ENCODE peak calls at places on chromosome 3, in ten cellular contexts. I is small intestine; P is dorsolateral prefrontal cortex; K is tibial artery; M is CD4-positive, CD25-positive, alpha-beta regulatory T cell; H is heart right ventricle; V is heart left ventricle; T is thyroid gland; S is PC-9; D is caudate nucleus. E is an unnamed sample.

GRCh38 chr3:48467110-48467454 is 20.5 kb downstream of the ATRIP start:
- DNase-seq in D (no peak), K (no peak), M (no peak), T (no peak), P (no peak), S (no peak), I (no peak), H (no peak), V (no peak), E (no peak)

GRCh38 chr3:18090377-18090776 is 334.8 kb downstream of the SATB1 start:
- DNase-seq in D (no peak), M (no peak), V (no peak), S (no peak), T (no peak), H (no peak), K (no peak), P (no peak), I (no peak), E (no peak)

GRCh38 chr3:101252307-101252706 is 68.1 kb downstream of the IMPG2 start:
- DNase-seq in K (no peak), H (no peak), D (no peak), S (no peak), T (no peak), P (no peak), V (no peak), I (no peak), M (no peak), E (no peak)

GRCh38 chr3:114115151-114115550 is 58.6 kb downstream of the QTRT2 start:
- DNase-seq in V (no peak), T (no peak), K (no peak), I (no peak), M (no peak), S (no peak), P (no peak), H (no peak), D (no peak), E (no peak)

GRCh38 chr3:124263168-124263567 is 271.2 kb upstream of the ROPN1 start:
- DNase-seq in D (no peak), S (peak), V (no peak), H (no peak), P (no peak), T (no peak), M (no peak), K (no peak), I (no peak), E (no peak)

GRCh38 chr3:186691676-186692075 is 25.5 kb upstream of the KNG1 start:
- DNase-seq in K (no peak), V (no peak), I (no peak), D (no peak), H (no peak), P (no peak), T (no peak), S (no peak), M (no peak), E (no peak)

GRCh38 chr3:54870423-54870822 is 57.4 kb downstream of the LRTM1 start:
- DNase-seq in M (no peak), K (no peak), V (no peak), I (peak), H (no peak), S (peak), T (no peak), D (no peak), P (no peak), E (no peak)

GRCh38 chr3:195100903-195101591 is 169.9 kb downstream of the XXYLT1 start:
- DNase-seq in P (no peak), T (peak), K (peak), I (no peak), V (peak), S (no peak), M (no peak), D (no peak), H (peak), E (no peak)

GRCh38 chr3:159852821-159853505 is 135.7 kb upstream of the IL12A start:
- DNase-seq in V (peak), K (peak), P (no peak), T (peak), H (peak), S (peak), M (no peak), D (no peak), I (no peak), E (peak)

GRCh38 chr3:60000311-60001105 is 950.7 kb upstream of the CFAP20DC start:
- DNase-seq in I (no peak), V (no peak), P (no peak), K (no peak), M (no peak), H (no peak), S (no peak), T (no peak), D (no peak), E (no peak)

GRCh38 chr3:195224156-195224979 is 46.6 kb downstream of the XXYLT1 start:
- DNase-seq in T (no peak), V (no peak), D (no peak), M (no peak), I (no peak), K (peak), H (no peak), S (no peak), P (peak), E (no peak)

GRCh38 chr3:141793476-141794260 is 30.5 kb downstream of the GRK7 start:
- DNase-seq in K (no peak), D (no peak), H (no peak), S (no peak), T (no peak), V (no peak), P (no peak), I (no peak), M (no peak), E (no peak)

GRCh38 chr3:61531528-61531927 is 29.8 kb upstream of the PTPRG start:
- DNase-seq in M (no peak), S (no peak), I (no peak), V (no peak), H (no peak), K (no peak), P (no peak), T (no peak), D (no peak), E (no peak)

GRCh38 chr3:142237891-142238290 is 12.5 kb upstream of the GK5 start:
- DNase-seq in I (no peak), K (no peak), P (no peak), S (no peak), V (no peak), H (no peak), D (no peak), T (no peak), M (no peak), E (no peak)

GRCh38 chr3:149258298-149258697 is 36.7 kb upstream of the CP start:
- DNase-seq in K (no peak), I (no peak), S (no peak), V (peak), M (no peak), H (peak), D (no peak), T (no peak), P (no peak), E (no peak)

GRCh38 chr3:104547040-104547439 is 819.7 kb upstream of the ALCAM start:
- DNase-seq in S (no peak), V (no peak), M (no peak), K (no peak), D (no peak), H (no peak), T (no peak), P (no peak), I (no peak), E (no peak)

GRCh38 chr3:134917631-134918030 is 122.6 kb downstream of the EPHB1 start:
- DNase-seq in M (no peak), K (no peak), H (no peak), S (no peak), T (no peak), D (no peak), P (no peak), V (no peak), I (no peak), E (no peak)

GRCh38 chr3:187738400-187739124 is 6.7 kb downstream of the BCL6 start:
- DNase-seq in M (peak), S (peak), P (peak), V (peak), K (peak), H (peak), D (peak), I (peak), T (peak), E (peak)

GRCh38 chr3:187736418-187736871 is 8.8 kb downstream of the BCL6 start:
- DNase-seq in K (no peak), M (no peak), V (peak), T (no peak), D (no peak), H (no peak), P (no peak), I (no peak), S (peak), E (no peak)

GRCh38 chr3:187738089-187738399 is 7.2 kb downstream of the BCL6 start:
- DNase-seq in V (no peak), H (no peak), K (no peak), D (no peak), S (no peak), M (no peak), T (no peak), P (no peak), I (no peak), E (no peak)

GRCh38 chr3:187739125-187739560 is 6.1 kb downstream of the BCL6 start:
- DNase-seq in P (no peak), K (peak), D (no peak), S (no peak), M (peak), H (peak), V (peak), I (no peak), T (peak), E (peak)

GRCh38 chr3:187737401-187738088 is 7.7 kb downstream of the BCL6 start:
- DNase-seq in V (peak), T (peak), K (peak), I (peak), P (no peak), H (peak), D (no peak), S (peak), M (peak), E (peak)
- H3K27ac ChIP-seq in V (peak), T (peak), K (peak), I (peak), P (peak), H (peak), D (peak), S (no peak), M (peak), E (peak)

GRCh38 chr3:119349353-119349752 is 55.2 kb downstream of the ARHGAP31 start:
- DNase-seq in S (no peak), K (no peak), P (no peak), M (no peak), V (no peak), I (no peak), H (no peak), T (no peak), D (no peak), E (no peak)

GRCh38 chr3:119352863-119353527 is 58.8 kb downstream of the ARHGAP31 start:
- DNase-seq in H (no peak), I (no peak), V (no peak), S (no peak), T (no peak), P (no peak), K (no peak), D (no peak), M (no peak), E (no peak)

GRCh38 chr3:119352235-119352634 is 58.1 kb downstream of the ARHGAP31 start:
- DNase-seq in K (no peak), M (peak), H (no peak), D (no peak), T (no peak), S (no peak), I (no peak), P (no peak), V (no peak), E (no peak)

GRCh38 chr3:119347036-119347435 is 52.9 kb downstream of the ARHGAP31 start:
- DNase-seq in S (no peak), K (no peak), T (no peak), P (no peak), V (no peak), D (no peak), I (no peak), M (no peak), H (no peak), E (no peak)

DNA sequence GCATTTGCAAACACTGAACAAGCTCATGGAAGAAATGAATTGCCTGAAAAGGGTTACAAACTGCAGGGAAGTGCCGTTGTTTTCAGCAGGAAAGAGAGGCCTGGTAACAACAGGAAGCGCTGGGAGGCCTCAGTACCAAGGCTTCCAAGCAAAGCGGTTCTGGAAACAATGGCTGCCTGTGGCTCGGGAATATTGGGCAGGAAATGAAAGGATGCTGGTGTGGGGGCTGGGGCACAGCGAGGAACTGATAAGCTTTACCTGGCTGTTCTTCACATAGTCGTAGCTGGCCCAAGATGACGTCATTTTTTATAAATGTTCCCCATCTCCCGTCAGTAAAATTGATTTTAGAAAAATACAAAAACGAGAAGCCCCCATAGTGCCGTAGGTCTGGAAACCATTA is 55.9 kb downstream of the ARHGAP31 start:
- DNase-seq in P (no peak), I (no peak), V (peak), K (no peak), T (no peak), D (no peak), S (no peak), H (peak), M (no peak), E (no peak)
- H3K27ac ChIP-seq in P (no peak), I (no peak), V (peak), K (no peak), T (peak), D (no peak), S (no peak), H (peak), M (no peak), E (no peak)

GRCh38 chr3:53495091-53495517 is 693 bp downstream of the CACNA1D start:
- DNase-seq in I (no peak), D (no peak), K (no peak), T (peak), V (no peak), H (no peak), P (no peak), M (no peak), S (no peak), E (no peak)
- H3K27ac ChIP-seq in I (no peak), D (no peak), K (no peak), T (peak), V (no peak), H (no peak), P (peak), M (no peak), S (no peak), E (no peak)

GRCh38 chr3:171676600-171677175 is 133.6 kb downstream of the PLD1 start:
- DNase-seq in M (no peak), T (peak), P (no peak), H (peak), V (peak), S (no peak), D (no peak), I (peak), K (no peak), E (no peak)
- H3K27ac ChIP-seq in M (no peak), T (no peak), P (no peak), H (peak), V (peak), S (no peak), D (no peak), I (peak), K (no peak), E (no peak)

DNA sequence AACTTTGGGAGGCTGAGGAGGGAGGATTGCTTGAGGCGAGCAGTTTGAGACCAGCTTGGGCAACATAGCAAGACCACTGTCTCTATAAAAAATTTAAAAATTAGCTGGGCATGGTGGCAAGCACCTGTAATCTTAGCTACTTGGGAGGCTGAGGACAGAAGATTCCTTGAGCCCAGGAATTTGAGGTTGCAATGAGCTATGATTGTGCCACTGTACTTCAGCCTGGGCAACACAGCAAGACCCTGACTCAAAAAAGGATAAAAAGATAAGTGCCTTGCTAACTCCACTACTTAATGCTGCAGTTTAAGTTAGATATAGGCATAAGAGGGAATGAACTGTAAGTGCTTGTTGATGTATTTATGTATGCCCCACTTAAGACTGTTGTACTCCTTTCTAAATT is 102.2 kb downstream of the P3H2 start:
- DNase-seq in K (no peak), M (no peak), D (no peak), I (no peak), T (no peak), S (no peak), H (no peak), V (no peak), P (no peak), E (no peak)
- H3K27ac ChIP-seq in K (no peak), M (no peak), D (no peak), I (no peak), T (no peak), S (no peak), H (no peak), V (peak), P (no peak), E (no peak)

GRCh38 chr3:129000742-129001100 is 383 bp upstream of the EFCC1 start:
- DNase-seq in D (no peak), H (no peak), P (no peak), K (no peak), T (no peak), M (no peak), I (no peak), S (no peak), V (no peak), E (no peak)
- H3K27ac ChIP-seq in D (peak), H (peak), P (no peak), K (no peak), T (peak), M (no peak), I (no peak), S (no peak), V (peak), E (no peak)

GRCh38 chr3:13198480-13198879 is 125.3 kb upstream of the IQSEC1 start:
- DNase-seq in V (no peak), K (no peak), T (no peak), S (no peak), I (no peak), P (no peak), D (no peak), H (no peak), M (no peak), E (no peak)

GRCh38 chr3:13200951-13201350 is 127.7 kb upstream of the IQSEC1 start:
- DNase-seq in T (no peak), H (no peak), D (no peak), P (peak), K (no peak), M (no peak), I (no peak), S (no peak), V (no peak), E (no peak)

GRCh38 chr3:13200465-13200864 is 127.2 kb upstream of the IQSEC1 start:
- DNase-seq in D (no peak), I (no peak), H (no peak), V (no peak), P (no peak), T (no peak), K (no peak), S (no peak), M (no peak), E (no peak)

GRCh38 chr3:13199006-13199776 is 126.0 kb upstream of the IQSEC1 start:
- DNase-seq in P (peak), T (no peak), I (no peak), S (no peak), H (no peak), V (no peak), K (no peak), D (no peak), M (no peak), E (no peak)

DNA sequence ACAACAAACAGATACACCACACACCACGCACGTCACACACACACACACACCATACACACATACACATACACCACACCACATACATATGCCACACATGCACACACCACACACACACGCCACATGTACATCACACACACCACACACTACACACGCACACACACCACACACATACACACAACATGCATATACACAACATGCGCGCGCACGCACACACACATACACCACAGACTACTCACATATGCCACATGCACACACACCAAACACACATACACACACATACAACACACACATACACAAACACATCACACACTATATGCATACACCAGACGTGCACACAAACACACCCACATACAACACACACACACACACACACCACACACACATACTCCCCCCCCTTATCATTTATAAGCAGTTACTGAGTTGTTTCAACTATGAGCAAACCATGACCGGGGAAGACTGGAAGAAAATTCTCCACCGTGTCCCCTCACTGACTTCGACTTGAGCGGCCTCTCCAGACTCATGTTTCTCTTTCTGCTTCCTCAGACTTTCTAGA is 126.7 kb upstream of the IQSEC1 start:
- DNase-seq in I (no peak), H (no peak), T (no peak), D (no peak), S (no peak), P (peak), V (no peak), M (no peak), K (no peak), E (no peak)
- H3K27ac ChIP-seq in I (no peak), H (no peak), T (no peak), D (no peak), S (no peak), P (no peak), V (no peak), M (no peak), K (no peak), E (no peak)

DNA sequence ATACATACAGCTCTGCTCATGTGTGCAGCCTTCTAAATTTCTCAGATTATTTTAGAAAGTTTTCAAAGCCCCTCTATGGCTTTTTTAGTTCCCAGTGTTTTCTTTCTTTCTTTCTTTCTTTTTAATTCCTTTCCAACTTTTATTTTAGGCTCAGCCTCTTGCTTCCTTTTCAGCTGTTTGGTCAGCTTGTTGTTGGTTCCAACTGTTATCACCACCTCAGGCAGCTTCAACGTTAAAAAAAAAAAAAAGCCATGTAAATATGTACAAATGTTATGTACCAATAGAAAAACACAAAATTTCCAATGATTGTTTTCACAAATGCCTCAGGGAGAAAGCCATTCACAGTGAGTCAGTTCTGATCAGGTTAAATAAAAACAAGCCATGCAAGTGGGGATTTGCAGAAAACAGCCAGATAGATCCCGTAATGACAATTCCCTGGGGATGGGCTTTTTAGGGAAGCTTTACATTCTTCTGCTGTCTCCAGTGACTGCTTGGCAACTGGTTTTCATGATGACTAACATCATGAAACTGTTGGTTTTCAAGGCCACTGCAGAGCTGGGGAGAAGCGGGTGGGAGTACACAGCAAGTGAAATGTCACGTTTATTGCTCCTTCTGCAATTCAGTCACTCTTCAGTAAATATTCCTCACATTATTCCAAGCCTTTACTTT is 908.4 kb downstream of the EPHA3 start:
- DNase-seq in D (no peak), M (no peak), K (no peak), P (no peak), I (no peak), H (no peak), V (peak), S (peak), T (no peak), E (no peak)
- H3K27ac ChIP-seq in D (no peak), M (no peak), K (peak), P (peak), I (no peak), H (peak), V (peak), S (peak), T (peak), E (no peak)

GRCh38 chr3:151383956-151384355 is 597 bp downstream of the P2RY12 start:
- DNase-seq in H (no peak), V (no peak), M (no peak), D (no peak), I (peak), T (no peak), K (no peak), S (no peak), P (no peak), E (no peak)

GRCh38 chr3:151383111-151383510 is 1.4 kb downstream of the P2RY12 start:
- DNase-seq in H (no peak), P (no peak), T (no peak), K (no peak), V (no peak), D (no peak), I (no peak), M (no peak), S (no peak), E (no peak)

GRCh38 chr3:151387443-151388241 is 3.1 kb upstream of the P2RY12 start:
- DNase-seq in T (no peak), V (no peak), K (no peak), I (no peak), H (no peak), S (no peak), D (no peak), P (no peak), M (no peak), E (peak)

GRCh38 chr3:151384741-151385174 is at the start of gene P2RY12:
- DNase-seq in S (no peak), K (no peak), P (no peak), V (no peak), H (no peak), M (no peak), D (no peak), I (peak), T (no peak), E (no peak)

GRCh38 chr3:151386063-151386462 is 1.5 kb upstream of the P2RY12 start:
- DNase-seq in S (no peak), I (no peak), M (no peak), K (no peak), H (no peak), D (no peak), P (no peak), V (no peak), T (no peak), E (no peak)
- H3K27ac ChIP-seq in S (no peak), I (no peak), M (no peak), K (no peak), H (no peak), D (no peak), P (no peak), V (no peak), T (no peak), E (no peak)

GRCh38 chr3:8954938-8955763 is 8.1 kb downstream of the RAD18 start:
- DNase-seq in P (no peak), D (no peak), T (no peak), I (no peak), M (no peak), V (no peak), K (no peak), S (no peak), H (no peak), E (no peak)
- H3K27ac ChIP-seq in P (no peak), D (no peak), T (no peak), I (no peak), M (no peak), V (no peak), K (no peak), S (no peak), H (no peak), E (no peak)

E was measured in substantia nigra.